ENCODE peak calls at places on chromosomes 2 and 18, in five cellular contexts. One of them, this sample, is unnamed. For H3K27me3, the result is how much of the 10 kb centered on the place peaks cover.

GRCh38 chr2:33441235-33441810 is 35.1 kb upstream of the RASGRP3 start:
- DNase-seq in endodermal cell: peak
- DNase-seq in heart right ventricle: peak
- DNase-seq in pancreas: no peak
- DNase-seq in left ventricle myocardium inferior: peak
- DNase-seq in this sample: no peak

GRCh38 chr2:239498981-239499633 is 98.3 kb upstream of the HDAC4 start:
- DNase-seq in left ventricle myocardium inferior: peak
- DNase-seq in endodermal cell: no peak
- DNase-seq in pancreas: no peak
- DNase-seq in heart right ventricle: peak
- DNase-seq in this sample: no peak

GRCh38 chr2:219254590-219255219 is 987 bp upstream of the TUBA4A start:
- DNase-seq in endodermal cell: no peak
- DNase-seq in left ventricle myocardium inferior: no peak
- DNase-seq in heart right ventricle: no peak
- DNase-seq in pancreas: no peak
- DNase-seq in this sample: no peak

GRCh38 chr2:128413718-128414341 is 95.2 kb upstream of the HS6ST1 start:
- DNase-seq in left ventricle myocardium inferior: no peak
- DNase-seq in heart right ventricle: no peak
- DNase-seq in pancreas: no peak
- DNase-seq in endodermal cell: peak
- DNase-seq in this sample: no peak

GRCh38 chr2:7471185-7471584 is 554.0 kb downstream of the RNF144A start:
- DNase-seq in left ventricle myocardium inferior: no peak
- DNase-seq in heart right ventricle: no peak
- DNase-seq in pancreas: no peak
- DNase-seq in endodermal cell: no peak
- DNase-seq in this sample: no peak

GRCh38 chr2:38602136-38602731 is 494 bp downstream of the HNRNPLL start:
- DNase-seq in heart right ventricle: peak
- DNase-seq in left ventricle myocardium inferior: peak
- DNase-seq in pancreas: peak
- DNase-seq in endodermal cell: peak
- DNase-seq in this sample: peak

GRCh38 chr2:174970092-174970491 is 35.1 kb downstream of the CHN1 start:
- DNase-seq in left ventricle myocardium inferior: no peak
- DNase-seq in endodermal cell: no peak
- DNase-seq in heart right ventricle: no peak
- DNase-seq in pancreas: no peak
- DNase-seq in this sample: no peak

GRCh38 chr2:234828382-234829073 is 123.3 kb upstream of the SH3BP4 start:
- DNase-seq in endodermal cell: no peak
- DNase-seq in heart right ventricle: no peak
- DNase-seq in pancreas: no peak
- DNase-seq in left ventricle myocardium inferior: no peak
- DNase-seq in this sample: no peak

GRCh38 chr2:54889053-54889452 is 161.2 kb downstream of the RTN4 start:
- DNase-seq in endodermal cell: no peak
- DNase-seq in left ventricle myocardium inferior: no peak
- DNase-seq in pancreas: no peak
- DNase-seq in heart right ventricle: no peak
- DNase-seq in this sample: no peak

GRCh38 chr2:73033766-73034381 is 37.6 kb downstream of the SFXN5 start:
- DNase-seq in endodermal cell: no peak
- DNase-seq in pancreas: no peak
- DNase-seq in left ventricle myocardium inferior: no peak
- DNase-seq in heart right ventricle: no peak
- DNase-seq in this sample: no peak

GRCh38 chr18:55064760-55065159 is 105.5 kb upstream of the CCDC68 start:
- DNase-seq in endodermal cell: no peak
- DNase-seq in pancreas: no peak
- DNase-seq in left ventricle myocardium inferior: no peak
- DNase-seq in heart right ventricle: no peak
- DNase-seq in this sample: no peak

GRCh38 chr2:42009657-42010580 is 37.9 kb upstream of the PKDCC start:
- DNase-seq in left ventricle myocardium inferior: no peak
- DNase-seq in heart right ventricle: no peak
- DNase-seq in pancreas: no peak
- DNase-seq in endodermal cell: no peak
- DNase-seq in this sample: no peak

GRCh38 chr2:191366199-191366598 is 121.0 kb downstream of the MYO1B start:
- DNase-seq in endodermal cell: no peak
- DNase-seq in heart right ventricle: no peak
- DNase-seq in pancreas: no peak
- DNase-seq in left ventricle myocardium inferior: no peak
- DNase-seq in this sample: no peak

GRCh38 chr2:191374366-191374765 is 129.2 kb downstream of the MYO1B start:
- DNase-seq in heart right ventricle: no peak
- DNase-seq in endodermal cell: no peak
- DNase-seq in pancreas: no peak
- DNase-seq in left ventricle myocardium inferior: no peak
- DNase-seq in this sample: no peak

GRCh38 chr2:191363267-191363666 is 118.1 kb downstream of the MYO1B start:
- DNase-seq in endodermal cell: no peak
- DNase-seq in heart right ventricle: no peak
- DNase-seq in pancreas: no peak
- DNase-seq in left ventricle myocardium inferior: no peak
- DNase-seq in this sample: no peak

GRCh38 chr2:191365089-191365488 is 119.9 kb downstream of the MYO1B start:
- DNase-seq in heart right ventricle: no peak
- DNase-seq in endodermal cell: no peak
- DNase-seq in pancreas: no peak
- DNase-seq in left ventricle myocardium inferior: no peak
- DNase-seq in this sample: no peak

GRCh38 chr2:191369034-191369433 is 123.8 kb downstream of the MYO1B start:
- DNase-seq in left ventricle myocardium inferior: no peak
- DNase-seq in pancreas: no peak
- DNase-seq in heart right ventricle: no peak
- DNase-seq in endodermal cell: no peak
- DNase-seq in this sample: no peak
- TF ChIP-seq CTCF in left ventricle myocardium inferior: peak
- TF ChIP-seq CTCF in pancreas: no peak
- TF ChIP-seq CTCF in heart right ventricle: peak
- TF ChIP-seq CTCF in endodermal cell: peak
- TF ChIP-seq CTCF in this sample: peak

GRCh38 chr2:58641001-58641400 is 399.9 kb upstream of the FANCL start:
- DNase-seq in heart right ventricle: no peak
- DNase-seq in endodermal cell: peak
- DNase-seq in left ventricle myocardium inferior: no peak
- DNase-seq in pancreas: no peak
- DNase-seq in this sample: no peak

GRCh38 chr2:58635801-58636375 is 394.8 kb upstream of the FANCL start:
- DNase-seq in heart right ventricle: no peak
- DNase-seq in pancreas: no peak
- DNase-seq in left ventricle myocardium inferior: no peak
- DNase-seq in endodermal cell: peak
- DNase-seq in this sample: no peak

GRCh38 chr2:58644992-58645391 is 403.9 kb upstream of the FANCL start:
- DNase-seq in endodermal cell: no peak
- DNase-seq in heart right ventricle: no peak
- DNase-seq in left ventricle myocardium inferior: no peak
- DNase-seq in pancreas: no peak
- DNase-seq in this sample: no peak

GRCh38 chr2:58638256-58638795 is 397.2 kb upstream of the FANCL start:
- DNase-seq in endodermal cell: no peak
- DNase-seq in heart right ventricle: no peak
- DNase-seq in left ventricle myocardium inferior: no peak
- DNase-seq in pancreas: no peak
- DNase-seq in this sample: no peak

DNA sequence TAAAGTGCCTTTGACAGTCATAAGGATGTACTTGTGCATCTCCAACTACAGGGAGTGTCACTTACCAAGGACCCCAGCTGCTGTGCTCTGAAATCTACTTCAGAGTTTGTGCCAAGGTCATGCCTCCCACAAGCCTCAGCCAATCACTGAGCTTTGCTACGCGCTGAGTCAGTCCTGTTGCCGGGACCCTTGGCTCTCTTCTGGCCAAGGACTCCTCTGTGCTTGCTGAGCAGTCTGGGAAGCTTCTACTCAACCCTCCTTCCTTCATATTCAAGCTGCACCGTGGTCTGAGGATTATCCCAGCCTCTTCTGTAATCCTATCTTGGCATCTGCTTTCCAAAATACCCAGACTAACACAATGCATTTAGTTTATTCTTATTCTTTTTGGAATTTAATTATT is 398.9 kb upstream of the FANCL start:
- DNase-seq in pancreas: no peak
- DNase-seq in endodermal cell: peak
- DNase-seq in heart right ventricle: no peak
- DNase-seq in left ventricle myocardium inferior: no peak
- DNase-seq in this sample: no peak
- H3K27me3 ChIP-seq in pancreas: under half
- H3K27me3 ChIP-seq in endodermal cell: under half
- H3K27me3 ChIP-seq in heart right ventricle: under half
- H3K27me3 ChIP-seq in left ventricle myocardium inferior: under half
- H3K27me3 ChIP-seq in this sample: under half

DNA sequence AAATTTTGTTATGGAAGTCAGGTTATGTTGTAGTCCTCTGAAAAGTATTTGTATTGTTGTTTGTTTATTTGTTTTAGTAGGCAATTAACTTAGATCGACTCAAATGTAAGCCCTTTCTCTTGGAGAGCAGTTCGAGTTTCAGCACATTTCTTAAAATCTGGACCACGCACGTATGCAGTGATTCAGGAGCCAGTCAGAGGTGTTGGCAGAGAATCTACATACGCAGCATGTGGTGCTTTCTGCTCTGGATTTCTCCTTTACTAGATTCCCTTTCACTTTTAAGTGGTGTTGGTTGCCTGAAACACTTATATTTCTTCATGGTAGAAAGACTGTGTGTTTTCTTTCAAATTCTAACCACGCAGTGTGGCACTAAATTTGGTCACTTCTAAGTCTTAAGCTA is 773.9 kb upstream of the LRATD1 start:
- DNase-seq in left ventricle myocardium inferior: no peak
- DNase-seq in pancreas: no peak
- DNase-seq in endodermal cell: no peak
- DNase-seq in heart right ventricle: no peak
- DNase-seq in this sample: no peak
- H3K27ac ChIP-seq in left ventricle myocardium inferior: no peak
- H3K27ac ChIP-seq in pancreas: no peak
- H3K27ac ChIP-seq in endodermal cell: no peak
- H3K27ac ChIP-seq in heart right ventricle: no peak
- H3K27ac ChIP-seq in this sample: no peak

GRCh38 chr2:70336552-70336951 is 34.7 kb upstream of the FAM136A start:
- DNase-seq in left ventricle myocardium inferior: no peak
- DNase-seq in endodermal cell: no peak
- DNase-seq in heart right ventricle: no peak
- DNase-seq in pancreas: no peak
- DNase-seq in this sample: no peak
- TF ChIP-seq CTCF in left ventricle myocardium inferior: no peak
- TF ChIP-seq CTCF in endodermal cell: peak
- TF ChIP-seq CTCF in heart right ventricle: no peak
- TF ChIP-seq CTCF in pancreas: no peak
- TF ChIP-seq CTCF in this sample: no peak

GRCh38 chr2:2026851-2027250 is 282.5 kb upstream of the PXDN start:
- DNase-seq in left ventricle myocardium inferior: no peak
- DNase-seq in pancreas: no peak
- DNase-seq in endodermal cell: peak
- DNase-seq in heart right ventricle: no peak
- DNase-seq in this sample: no peak
- H3K27me3 ChIP-seq in left ventricle myocardium inferior: under half
- H3K27me3 ChIP-seq in pancreas: under half
- H3K27me3 ChIP-seq in endodermal cell: under half
- H3K27me3 ChIP-seq in heart right ventricle: under half
- H3K27me3 ChIP-seq in this sample: under half

GRCh38 chr2:218252509-218253247 is 8.1 kb upstream of the GPBAR1 start:
- DNase-seq in heart right ventricle: no peak
- DNase-seq in left ventricle myocardium inferior: no peak
- DNase-seq in endodermal cell: no peak
- DNase-seq in pancreas: no peak
- DNase-seq in this sample: no peak
- H3K27ac ChIP-seq in heart right ventricle: peak
- H3K27ac ChIP-seq in left ventricle myocardium inferior: peak
- H3K27ac ChIP-seq in endodermal cell: no peak
- H3K27ac ChIP-seq in pancreas: no peak
- H3K27ac ChIP-seq in this sample: no peak